ENCODE peak calls at places on chromosome 16, in eight cellular contexts. T is SW 1271; G is GM23248; B is spleen; Y is ascending aorta; I is naive thymus-derived CD8-positive, alpha-beta T cell; Q is transverse colon; M is midbrain. V is an unnamed sample.

GRCh38 chr16:59192551-59193199 is 458.6 kb upstream of the GOT2 start:
- DNase-seq in T (no peak), G (peak), B (no peak), Y (no peak), I (no peak), Q (no peak), M (no peak), V (peak)

GRCh38 chr16:1584926-1585487 is 26.9 kb downstream of the IFT140 start:
- DNase-seq in T (no peak), G (no peak), B (no peak), Y (no peak), I (no peak), Q (no peak), M (no peak), V (no peak)

GRCh38 chr16:75087040-75087979 is 29.3 kb downstream of the LDHD start:
- DNase-seq in T (no peak), G (peak), B (no peak), Y (no peak), I (no peak), Q (peak), M (no peak), V (peak)

GRCh38 chr16:20897253-20897896 is 2.8 kb downstream of the DCUN1D3 start:
- DNase-seq in T (no peak), G (peak), B (no peak), Y (no peak), I (no peak), Q (no peak), M (no peak), V (no peak)

GRCh38 chr16:55328611-55329569 is 4.9 kb downstream of the IRX6 start:
- DNase-seq in T (no peak), G (no peak), B (peak), Y (no peak), I (no peak), Q (no peak), M (no peak), V (no peak)

GRCh38 chr16:79269211-79269863 is 331.2 kb downstream of the MAF start:
- DNase-seq in T (no peak), G (no peak), B (no peak), Y (no peak), I (no peak), Q (no peak), M (no peak), V (no peak)

GRCh38 chr16:53083123-53083522 is 28.3 kb downstream of the CHD9 start:
- DNase-seq in T (no peak), G (peak), B (no peak), Y (no peak), I (no peak), Q (no peak), M (no peak), V (no peak)

GRCh38 chr16:28623172-28623711 is 13.4 kb upstream of the SULT1A1 start:
- DNase-seq in T (no peak), G (peak), B (peak), Y (no peak), I (peak), Q (peak), M (peak), V (peak)

V was measured in colonic mucosa.